ENCODE peak calls at places on chromosomes 5 and 9, in four cellular contexts. W, J, H and X are unnamed samples.

GRCh38 chr9:95206143-95206542 is 111.4 kb downstream of the FANCC start:
- DNase-seq in J (no peak), H (no peak), W (no peak), X (no peak)

GRCh38 chr9:107389617-107390071 is 99.9 kb downstream of the KLF4 start:
- DNase-seq in J (no peak), W (peak), H (no peak), X (no peak)

GRCh38 chr5:159751459-159751858 is 164.8 kb upstream of the ADRA1B start:
- DNase-seq in J (no peak), H (no peak), W (no peak), X (no peak)

GRCh38 chr5:150640311-150641005 is at the start of gene SYNPO:
- DNase-seq in J (no peak), W (peak), H (peak), X (no peak)

GRCh38 chr9:114221706-114222465 is 66.5 kb downstream of the COL27A1 start:
- DNase-seq in J (no peak), H (no peak), W (no peak), X (no peak)

GRCh38 chr5:4553968-4554367 is 586.2 kb upstream of the ADAMTS16 start:
- DNase-seq in H (no peak), W (no peak), J (no peak), X (no peak)

GRCh38 chr9:98129451-98129881 is 10.4 kb upstream of the TRIM14 start:
- DNase-seq in W (no peak), J (no peak), H (no peak), X (no peak)

GRCh38 chr5:141747152-141747640 is 65.2 kb upstream of the ARAP3 start:
- DNase-seq in W (no peak), H (peak), J (peak), X (no peak)

GRCh38 chr5:122653087-122654017 is 121.5 kb upstream of the SNX2 start:
- DNase-seq in J (no peak), H (no peak), W (no peak), X (no peak)

GRCh38 chr9:136090768-136091581 is 4.1 kb downstream of the NACC2 start:
- DNase-seq in J (no peak), W (no peak), H (no peak), X (no peak)

GRCh38 chr9:99118782-99119466 is 14.0 kb downstream of the TGFBR1 start:
- DNase-seq in J (no peak), W (no peak), H (no peak), X (no peak)

GRCh38 chr5:159106569-159107282 is 7.0 kb upstream of the EBF1 start:
- DNase-seq in H (peak), J (peak), W (peak), X (no peak)

GRCh38 chr5:77167695-77168111 is 42.8 kb upstream of the PDE8B start:
- DNase-seq in J (no peak), W (no peak), H (no peak), X (no peak)

GRCh38 chr5:83767409-83767992 is 46.8 kb upstream of the HAPLN1 start:
- DNase-seq in J (peak), W (no peak), H (no peak), X (no peak)

GRCh38 chr9:133261103-133261752 is 13.8 kb downstream of the ABO start:
- DNase-seq in W (no peak), H (no peak), J (no peak), X (no peak)

GRCh38 chr5:72246954-72247442 is 73.0 kb downstream of the MRPS27 start:
- DNase-seq in H (no peak), J (no peak), W (no peak), X (no peak)

GRCh38 chr5:154627711-154628678 is 127.2 kb upstream of the LARP1 start:
- DNase-seq in W (no peak), H (no peak), J (no peak), X (no peak)

GRCh38 chr5:139650689-139651501 is 2.7 kb downstream of the CXXC5 start:
- DNase-seq in W (peak), H (peak), J (no peak), X (no peak)

GRCh38 chr5:125056641-125057345 is 310.4 kb upstream of the ZNF608 start:
- DNase-seq in W (no peak), H (no peak), J (no peak), X (no peak)

GRCh38 chr9:107933042-107933441 is 443.5 kb upstream of the KLF4 start:
- DNase-seq in J (no peak), H (no peak), W (no peak), X (no peak)

GRCh38 chr5:114210662-114211061 is 151.2 kb upstream of the KCNN2 start:
- DNase-seq in W (no peak), H (no peak), J (no peak), X (no peak)

GRCh38 chr5:169258372-169259000 is 42.5 kb downstream of the SLIT3 start:
- DNase-seq in J (no peak), W (no peak), H (no peak), X (no peak)

GRCh38 chr5:166595274-166595951 is 1696.0 kb upstream of the WWC1 start:
- DNase-seq in H (no peak), W (no peak), J (no peak), X (no peak)

GRCh38 chr9:134671341-134672113 is 29.9 kb downstream of the COL5A1 start:
- DNase-seq in W (no peak), J (no peak), H (no peak), X (no peak)

GRCh38 chr5:80711938-80712337 is 57.2 kb upstream of the DHFR start:
- DNase-seq in J (peak), H (no peak), W (peak), X (no peak)

GRCh38 chr9:69433968-69434367 is 109.0 kb downstream of the ENTREP1 start:
- DNase-seq in H (no peak), J (no peak), W (no peak), X (no peak)

GRCh38 chr5:74810915-74811314 is 43.9 kb downstream of the NSA2 start:
- DNase-seq in H (no peak), W (no peak), J (no peak), X (no peak)

GRCh38 chr9:137682431-137682991 is 63.7 kb downstream of the EHMT1 start:
- DNase-seq in H (no peak), J (no peak), W (no peak), X (no peak)
- TF ChIP-seq POLR2AphosphoS5 in H (no peak), J (no peak), W (no peak), X (no peak)

GRCh38 chr9:21919377-21920362 is 74.5 kb downstream of the CDKN2A start:
- DNase-seq in J (peak), H (no peak), W (peak), X (peak)
- H3K9ac ChIP-seq in J (peak), H (no peak), W (no peak), X (no peak)

GRCh38 chr9:109498195-109499060 is at the start of gene PTPN3:
- DNase-seq in J (no peak), W (no peak), H (no peak), X (no peak)

GRCh38 chr9:109497193-109498165 is 628 bp downstream of the PTPN3 start:
- DNase-seq in H (no peak), J (no peak), W (no peak), X (no peak)

GRCh38 chr9:109499631-109500120 is 1.6 kb upstream of the PTPN3 start:
- DNase-seq in W (peak), J (no peak), H (no peak), X (no peak)

GRCh38 chr9:109500421-109500974 is 2.4 kb upstream of the PTPN3 start:
- DNase-seq in J (no peak), H (no peak), W (no peak), X (no peak)

GRCh38 chr9:109499061-109499630 is 1.0 kb upstream of the PTPN3 start:
- DNase-seq in W (no peak), J (no peak), H (no peak), X (no peak)
- TF ChIP-seq EZH2 in W (no peak), J (no peak), H (no peak), X (no peak)

GRCh38 chr5:65024681-65025080 is 256.0 kb downstream of the CWC27 start:
- DNase-seq in W (no peak), H (no peak), J (no peak), X (no peak)
- TF ChIP-seq POLR2AphosphoS5 in W (no peak), H (no peak), J (no peak), X (no peak)

DNA sequence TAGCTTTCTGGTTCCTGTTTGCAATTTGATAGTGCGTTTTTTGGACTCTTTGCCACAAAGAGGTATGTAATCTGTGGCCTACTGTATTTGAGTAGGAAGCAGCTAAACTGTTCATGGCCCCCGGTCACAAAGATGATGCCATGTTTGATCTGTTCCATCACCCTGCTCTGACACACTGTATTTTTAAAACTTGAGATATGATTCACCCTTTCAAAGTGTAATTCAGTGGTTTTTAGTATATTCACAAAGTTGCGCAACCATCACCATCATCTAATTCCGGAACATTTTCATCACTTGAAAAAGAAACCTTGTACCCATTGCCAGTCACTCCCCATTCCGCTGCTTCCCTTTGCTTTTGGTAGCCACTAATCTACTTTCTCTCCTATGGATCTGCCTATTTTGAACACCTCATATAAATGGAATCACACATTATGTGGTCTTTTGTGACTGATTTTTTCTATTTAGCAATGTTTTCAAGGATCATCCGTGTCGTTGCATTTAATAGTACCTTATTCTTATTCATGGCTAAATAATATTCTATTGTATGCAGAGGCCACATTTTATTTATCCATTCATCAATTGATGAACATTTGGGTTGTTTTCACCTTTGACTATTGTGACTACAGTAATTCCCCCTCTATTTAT is 141.6 kb downstream of the NR3C1 start:
- DNase-seq in H (no peak), W (no peak), J (no peak), X (no peak)
- H3K9ac ChIP-seq in H (no peak), W (no peak), J (no peak), X (no peak)

GRCh38 chr5:37840036-37840909 is at the start of gene GDNF:
- DNase-seq in H (no peak), W (peak), J (no peak), X (no peak)

GRCh38 chr5:37838933-37839341 is 904 bp downstream of the GDNF start:
- DNase-seq in H (no peak), W (no peak), J (no peak), X (no peak)

GRCh38 chr5:37841223-37841622 is 1.4 kb upstream of the GDNF start:
- DNase-seq in W (no peak), J (no peak), H (no peak), X (no peak)

GRCh38 chr5:37838152-37838932 is 1.5 kb downstream of the GDNF start:
- DNase-seq in H (no peak), J (no peak), W (no peak), X (no peak)

GRCh38 chr5:37839441-37840035 is 303 bp downstream of the GDNF start:
- DNase-seq in H (no peak), W (peak), J (no peak), X (no peak)
- TF ChIP-seq EZH2 in H (no peak), W (peak), J (no peak), X (no peak)